ENCODE peak calls at places on chromosome 18, in six cellular contexts. T is A549, R is foreskin fibroblast, Q is right lobe of liver, C is G401, J is gastrocnemius medialis. Z is an unnamed sample.

GRCh38 chr18:54119524-54120019 is 104.9 kb downstream of the MBD2 start:
- DNase-seq in T (peak; percentile 57), R (peak; percentile 33), Q (no peak), C (peak; percentile 75), J (no peak), Z (peak; percentile 68)

GRCh38 chr18:52451252-52451651 is 111.3 kb downstream of the DCC start:
- DNase-seq in T (no peak), R (no peak), Q (no peak), C (no peak), J (no peak), Z (no peak)

GRCh38 chr18:58761970-58762780 is 90.9 kb downstream of the MALT1 start:
- DNase-seq in T (no peak), R (no peak), Q (no peak), C (no peak), J (no peak), Z (no peak)

GRCh38 chr18:25561923-25562322 is 210.0 kb upstream of the ZNF521 start:
- DNase-seq in T (peak; percentile 2), R (peak; percentile 18), Q (no peak), C (peak; percentile 15), J (no peak), Z (peak; percentile 38)

GRCh38 chr18:2872095-2872494 is 25.3 kb downstream of the EMILIN2 start:
- DNase-seq in T (no peak), R (no peak), Q (no peak), C (no peak), J (no peak), Z (no peak)

GRCh38 chr18:22086973-22087372 is 82.4 kb upstream of the GATA6 start:
- DNase-seq in T (no peak), R (no peak), Q (no peak), C (no peak), J (no peak), Z (no peak)

GRCh38 chr18:64717026-64717425 is 568.1 kb upstream of the LINC00305 start:
- DNase-seq in T (no peak), R (no peak), Q (no peak), C (no peak), J (no peak), Z (no peak)

GRCh38 chr18:6482198-6482977 is 67.7 kb upstream of the L3MBTL4 start:
- DNase-seq in T (peak; percentile 19), R (peak; percentile 7), Q (peak; percentile 71), C (no peak), J (peak; percentile 50), Z (peak; percentile 64)

GRCh38 chr18:74315464-74316256 is at the start of gene C18orf63:
- DNase-seq in T (no peak), R (no peak), Q (no peak), C (no peak), J (no peak), Z (no peak)